ENCODE peak calls at places on chromosome 3, in nine cellular contexts. X, Q, I, O, T, J, Y, W and L are unnamed samples.

GRCh38 chr3:139830817-139831216 is 104.2 kb upstream of the CLSTN2 start:
- DNase-seq in X (no peak), Q (no peak), I (no peak), O (no peak), T (no peak), J (no peak), Y (peak), W (peak), L (no peak)

GRCh38 chr3:51887620-51888019 is 12.2 kb upstream of the IQCF5 start:
- DNase-seq in X (no peak), Q (no peak), I (no peak), O (no peak), T (no peak), J (no peak), Y (no peak), W (no peak), L (no peak)

GRCh38 chr3:13339833-13340232 is 80.3 kb downstream of the NUP210 start:
- DNase-seq in X (no peak), Q (no peak), I (no peak), O (no peak), T (no peak), J (no peak), Y (no peak), W (no peak), L (no peak)

GRCh38 chr3:58207954-58208353 is 2.8 kb downstream of the DNASE1L3 start:
- DNase-seq in X (peak), Q (no peak), I (no peak), O (no peak), T (no peak), J (no peak), Y (no peak), W (no peak), L (no peak)

GRCh38 chr3:15265655-15266509 is 59.8 kb downstream of the CAPN7 start:
- DNase-seq in X (no peak), Q (no peak), I (no peak), O (no peak), T (no peak), J (no peak), Y (no peak), W (no peak), L (no peak)

GRCh38 chr3:129564981-129565644 is 22.1 kb downstream of the H1-8 start:
- DNase-seq in X (no peak), Q (no peak), I (no peak), O (no peak), T (no peak), J (no peak), Y (no peak), W (no peak), L (no peak)

GRCh38 chr3:124520970-124521369 is 209.3 kb upstream of the UMPS start:
- DNase-seq in X (no peak), Q (no peak), I (no peak), O (no peak), T (no peak), J (peak), Y (no peak), W (no peak), L (no peak)

GRCh38 chr3:13768453-13768852 is 111.4 kb downstream of the WNT7A start:
- DNase-seq in X (no peak), Q (no peak), I (no peak), O (no peak), T (no peak), J (no peak), Y (no peak), W (no peak), L (no peak)

GRCh38 chr3:77320514-77320913 is 280.6 kb downstream of the ROBO2 start:
- DNase-seq in X (peak), Q (no peak), I (peak), O (peak), T (no peak), J (peak), Y (peak), W (peak), L (no peak)

DNA sequence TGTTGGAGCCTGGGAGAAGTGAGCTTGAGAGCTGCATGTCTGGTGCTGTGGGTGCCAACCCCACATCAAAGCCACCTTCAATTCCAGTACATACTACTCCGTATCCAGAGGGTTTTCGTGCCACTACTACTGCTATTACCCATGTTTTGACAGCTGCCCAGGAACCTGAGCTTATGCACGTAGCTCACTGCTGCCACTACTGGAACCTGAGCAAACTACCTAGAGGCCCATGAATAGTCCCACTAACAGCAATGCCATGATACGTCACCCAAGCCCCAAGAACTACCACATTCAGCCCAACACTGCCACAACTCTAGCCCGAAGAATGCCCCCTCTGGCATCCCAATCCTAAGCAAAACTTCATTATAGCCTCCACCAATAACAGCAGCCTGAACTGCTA is 215.2 kb upstream of the BCHE start:
- DNase-seq in X (no peak), Q (no peak), I (no peak), O (no peak), T (no peak), J (no peak), Y (no peak), W (peak), L (no peak)
- TF ChIP-seq CTCF in X (peak), Q (no peak), I (no peak), O (no peak), T (no peak), J (no peak), Y (no peak), W (peak), L (no peak)

DNA sequence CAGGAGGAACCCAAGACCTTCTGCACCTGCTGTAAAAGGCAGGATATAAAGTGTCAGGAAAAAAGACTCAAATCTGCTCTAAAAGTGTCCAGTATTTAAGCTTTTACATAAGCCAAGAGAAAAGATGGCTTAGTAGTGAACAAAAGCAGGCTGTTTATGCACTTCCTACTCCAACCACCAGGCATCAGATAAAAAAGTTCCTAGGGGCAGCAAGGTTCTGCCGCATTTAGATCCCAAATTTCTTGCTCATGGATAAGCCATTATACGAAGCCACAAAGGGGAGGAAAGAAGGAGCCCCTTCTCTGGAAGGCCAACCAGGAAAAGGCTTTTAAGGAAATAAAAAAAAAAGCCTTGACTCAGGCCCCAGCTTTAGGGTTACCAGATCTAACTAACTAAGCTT is 10.6 kb upstream of the SLC9C1 start:
- DNase-seq in X (no peak), Q (no peak), I (peak), O (peak), T (no peak), J (no peak), Y (peak), W (peak), L (no peak)
- H3K4me3 ChIP-seq in X (no peak), Q (no peak), I (no peak), O (no peak), T (no peak), J (no peak), Y (peak), W (no peak), L (peak)

DNA sequence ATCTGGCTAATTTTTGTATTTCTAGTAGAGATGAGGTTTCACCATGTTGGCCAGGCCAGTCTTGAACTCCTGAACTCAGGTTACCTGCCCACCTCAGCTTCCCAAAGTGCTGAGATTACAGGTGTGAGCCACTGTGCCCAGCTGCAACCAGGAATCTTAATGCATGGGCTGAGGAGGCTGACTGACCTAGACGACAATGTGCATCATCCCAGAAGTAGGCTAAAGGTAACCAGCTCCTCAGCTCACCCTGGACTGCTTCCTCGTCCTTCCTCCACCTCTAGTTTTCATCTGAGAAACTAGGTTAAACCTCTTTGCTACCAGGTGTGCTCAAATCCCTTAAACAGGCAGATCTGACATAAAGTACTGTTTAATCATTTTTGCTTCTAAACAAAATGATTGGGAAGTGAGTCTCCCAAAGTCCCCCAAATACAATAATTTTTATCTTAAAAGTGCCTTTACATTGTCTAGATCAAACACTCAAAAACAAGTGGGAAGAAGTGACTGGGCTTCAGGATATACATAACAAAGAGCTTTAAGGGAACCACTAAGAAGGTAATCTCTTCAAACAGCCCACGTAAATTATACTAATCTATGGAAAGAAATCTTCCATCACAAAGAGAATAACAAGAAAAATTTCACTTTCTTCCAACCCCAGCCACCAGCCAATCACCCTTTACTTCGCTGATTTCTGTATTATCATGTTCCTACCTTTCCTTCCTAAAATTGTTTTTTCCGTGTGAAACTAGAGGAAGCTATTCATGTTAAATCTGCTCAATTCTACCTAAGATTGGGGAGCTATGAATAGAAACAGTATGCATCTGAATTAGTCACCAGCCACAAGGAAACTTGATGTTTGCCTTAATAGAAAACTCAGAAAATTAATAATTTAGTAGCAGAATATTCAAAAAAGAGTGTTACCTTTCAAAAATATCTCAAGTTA is 34.7 kb downstream of the IGF2BP2 start:
- DNase-seq in X (no peak), Q (no peak), I (no peak), O (no peak), T (no peak), J (no peak), Y (no peak), W (no peak), L (no peak)
- TF ChIP-seq CTCF in X (no peak), Q (no peak), I (no peak), O (no peak), T (no peak), J (no peak), Y (no peak), W (no peak), L (no peak)

DNA sequence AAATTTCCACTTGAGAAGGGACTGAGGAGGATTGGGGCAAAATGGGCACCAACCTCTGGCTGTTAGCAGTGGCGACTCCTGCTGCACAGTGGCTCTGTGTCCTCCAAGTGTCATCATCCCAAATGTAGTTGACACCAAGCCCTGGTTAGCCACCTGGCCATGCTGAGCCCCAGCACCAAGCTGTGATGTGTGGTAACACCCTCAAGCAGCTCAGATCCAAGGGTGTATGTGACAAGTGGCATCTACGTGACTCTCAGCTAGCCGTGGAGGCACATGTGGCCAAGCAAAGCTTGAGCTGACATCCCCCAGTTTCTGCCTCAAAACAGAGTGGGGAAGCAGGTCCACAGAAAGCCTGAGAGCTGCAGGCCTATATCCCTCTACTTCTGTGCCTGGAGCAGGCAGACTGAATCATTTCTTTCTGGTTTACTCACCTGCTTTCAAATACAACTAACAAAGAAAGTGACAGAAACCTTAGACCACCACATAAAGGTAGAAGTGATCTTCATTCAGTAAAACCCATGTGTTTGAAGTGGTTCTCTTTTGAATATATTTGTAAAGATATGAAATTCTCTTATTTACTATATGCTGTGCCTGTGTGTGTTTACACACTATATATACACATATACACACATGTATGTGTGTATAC is 40.0 kb downstream of the FOXP1 start:
- DNase-seq in X (no peak), Q (no peak), I (no peak), O (no peak), T (peak), J (no peak), Y (no peak), W (no peak), L (no peak)
- H3K4me3 ChIP-seq in X (no peak), Q (no peak), I (peak), O (no peak), T (no peak), J (no peak), Y (no peak), W (no peak), L (peak)

GRCh38 chr3:27914199-27914598 is 192.1 kb upstream of the EOMES start:
- DNase-seq in X (peak), Q (no peak), I (peak), O (no peak), T (peak), J (peak), Y (no peak), W (peak), L (no peak)
- TF ChIP-seq CTCF in X (no peak), Q (peak), I (peak), O (no peak), T (no peak), J (peak), Y (peak), W (peak), L (no peak)

DNA sequence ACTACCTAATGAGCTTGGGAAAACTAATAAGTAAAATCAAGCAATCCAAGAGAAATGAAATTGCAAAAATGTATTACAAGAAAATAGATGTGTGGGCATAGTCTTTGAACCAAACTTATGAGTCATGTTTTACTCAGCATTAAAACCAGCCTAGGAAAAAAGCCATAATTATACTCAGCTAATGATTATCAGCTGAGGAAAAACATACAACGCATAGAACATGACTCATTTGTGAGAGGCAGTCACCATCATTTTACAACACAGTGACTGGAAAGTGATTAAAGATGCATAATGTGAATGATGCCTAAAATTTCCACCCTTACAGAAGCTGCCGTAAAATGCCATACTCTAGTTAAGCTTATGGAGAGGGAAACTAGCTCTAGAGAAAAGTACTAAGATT is 238.0 kb upstream of the EOMES start:
- DNase-seq in X (no peak), Q (peak), I (peak), O (peak), T (no peak), J (no peak), Y (no peak), W (no peak), L (no peak)
- H3K4me3 ChIP-seq in X (no peak), Q (no peak), I (no peak), O (no peak), T (no peak), J (no peak), Y (no peak), W (no peak), L (no peak)

GRCh38 chr3:159620873-159621272 is 367.8 kb upstream of the IL12A start:
- DNase-seq in X (no peak), Q (peak), I (peak), O (peak), T (no peak), J (peak), Y (no peak), W (no peak), L (no peak)

GRCh38 chr3:159620281-159620680 is 368.4 kb upstream of the IL12A start:
- DNase-seq in X (no peak), Q (no peak), I (peak), O (peak), T (no peak), J (no peak), Y (no peak), W (no peak), L (no peak)

GRCh38 chr3:159619341-159619885 is 369.2 kb upstream of the IL12A start:
- DNase-seq in X (no peak), Q (no peak), I (peak), O (peak), T (no peak), J (peak), Y (peak), W (peak), L (no peak)

DNA sequence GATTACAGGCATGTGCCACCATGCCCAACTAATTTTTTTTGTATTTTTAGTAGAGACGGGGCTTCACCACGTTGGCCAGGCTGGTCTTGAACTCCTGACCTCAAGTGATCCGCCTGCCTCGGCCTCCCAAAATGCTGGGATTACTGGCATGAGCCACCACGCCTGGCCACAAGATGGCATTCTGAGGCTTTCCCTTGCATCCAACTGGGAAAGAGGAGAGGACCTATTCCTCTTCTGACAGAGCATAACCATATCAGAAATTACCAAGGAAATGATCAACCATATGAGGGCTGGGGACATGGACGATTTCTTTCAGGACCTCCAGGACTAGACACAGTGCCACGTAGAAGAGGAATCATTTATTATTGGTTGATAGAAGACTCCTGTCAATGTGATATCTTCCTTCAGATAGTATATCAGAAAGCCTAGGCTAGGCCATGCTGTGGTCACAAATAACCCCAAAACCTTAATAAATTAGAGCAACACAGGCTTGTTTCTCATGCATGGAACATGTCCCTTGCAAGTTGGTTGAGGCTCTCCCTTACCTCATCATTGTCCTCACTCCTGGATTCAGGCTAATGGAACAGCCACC is 372.3 kb upstream of the IL12A start:
- DNase-seq in X (no peak), Q (no peak), I (peak), O (peak), T (no peak), J (peak), Y (peak), W (peak), L (no peak)
- TF ChIP-seq CTCF in X (no peak), Q (peak), I (peak), O (peak), T (no peak), J (peak), Y (peak), W (peak), L (peak)

GRCh38 chr3:21738283-21738682 is 12.7 kb downstream of the ZNF385D start:
- DNase-seq in X (no peak), Q (no peak), I (no peak), O (no peak), T (no peak), J (no peak), Y (no peak), W (no peak), L (no peak)
- H3K4me3 ChIP-seq in X (no peak), Q (no peak), I (no peak), O (no peak), T (no peak), J (no peak), Y (no peak), W (no peak), L (no peak)

DNA sequence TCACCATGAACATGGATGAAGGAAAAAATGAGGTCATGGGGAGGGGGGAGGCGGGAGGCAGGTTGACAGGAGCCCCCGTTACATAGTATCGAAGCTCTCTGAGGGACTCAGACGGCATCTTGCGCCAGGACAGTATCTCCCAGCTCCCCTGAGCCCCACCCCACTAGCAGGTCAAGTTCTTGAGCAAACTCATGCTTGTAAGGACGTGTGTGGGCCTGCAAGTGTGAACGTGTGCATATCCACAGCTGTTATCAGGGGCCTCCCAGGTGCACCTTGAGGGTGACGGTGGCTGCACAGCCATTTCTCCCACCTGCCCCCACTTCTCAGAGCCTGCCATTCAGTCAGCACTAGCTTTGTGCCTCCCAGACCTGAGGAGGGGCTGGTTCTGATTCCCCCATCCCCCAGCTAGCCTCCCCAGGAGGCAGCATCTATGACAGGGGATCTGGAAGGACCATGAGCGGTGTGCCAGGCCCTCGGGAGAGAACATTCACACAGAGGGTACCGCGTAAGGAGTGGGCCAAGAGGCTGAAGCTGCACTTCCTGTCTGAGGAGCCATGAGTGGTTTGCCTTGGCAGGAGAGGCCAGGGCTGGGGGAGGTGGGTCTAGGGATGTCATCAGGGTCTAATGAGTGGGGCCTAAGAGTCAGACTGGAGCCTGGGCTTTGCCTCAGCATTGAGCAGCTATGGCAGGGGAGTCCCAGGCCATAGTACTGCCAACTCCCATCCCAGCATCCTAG is 2.9 kb downstream of the SEMA3F start:
- DNase-seq in X (no peak), Q (no peak), I (peak), O (peak), T (no peak), J (no peak), Y (no peak), W (no peak), L (no peak)
- TF ChIP-seq CTCF in X (no peak), Q (no peak), I (no peak), O (no peak), T (no peak), J (no peak), Y (no peak), W (no peak), L (no peak)